ENCODE peak calls at places on chromosomes 2 and 18, in five cellular contexts. T is neural crest cell, I is cardiac fibroblast, P is endothelial cell, Z is fibroblast of pulmonary artery. V is an unnamed sample.

GRCh38 chr2:230905448-230906430 is 19.3 kb downstream of the GPR55 start:
- DNase-seq in I (no peak), T (no peak), Z (no peak), P (no peak), V (peak)

GRCh38 chr2:239251971-239252370 is 148.8 kb downstream of the HDAC4 start:
- DNase-seq in I (no peak), T (no peak), P (no peak), Z (no peak), V (no peak)

GRCh38 chr2:156338578-156338977 is 6.1 kb upstream of the NR4A2 start:
- DNase-seq in I (no peak), T (no peak), P (no peak), Z (no peak), V (no peak)

GRCh38 chr2:233972941-233973575 is 55.9 kb downstream of the TRPM8 start:
- DNase-seq in I (no peak), T (no peak), Z (no peak), P (no peak), V (no peak)

GRCh38 chr18:26383454-26384270 is 157.4 kb downstream of the TAF4B start:
- DNase-seq in Z (peak), T (no peak), I (peak), P (peak), V (peak)

GRCh38 chr2:173851256-173851655 is 113.9 kb downstream of the SP3 start:
- DNase-seq in Z (no peak), T (no peak), P (no peak), I (peak), V (peak)

GRCh38 chr2:111116016-111116746 is 4.5 kb upstream of the BCL2L11 start:
- DNase-seq in T (no peak), Z (no peak), I (no peak), P (no peak), V (no peak)

GRCh38 chr18:40789286-40789685 is 1165.7 kb upstream of the PIK3C3 start:
- DNase-seq in I (no peak), Z (no peak), T (no peak), P (no peak), V (no peak)

GRCh38 chr2:37523861-37524362 is 147.5 kb downstream of the CDC42EP3 start:
- DNase-seq in I (peak), T (no peak), P (no peak), Z (peak), V (peak)

GRCh38 chr2:97906309-97906708 is 89.4 kb downstream of the TMEM131 start:
- DNase-seq in P (no peak), I (peak), T (no peak), Z (peak), V (no peak)

GRCh38 chr18:5508821-5509220 is 35.0 kb downstream of the EPB41L3 start:
- DNase-seq in I (no peak), Z (no peak), P (no peak), T (no peak), V (no peak)

GRCh38 chr2:219362524-219363164 is 25.1 kb downstream of the DNPEP start:
- DNase-seq in I (peak), P (no peak), T (no peak), Z (peak), V (peak)

GRCh38 chr2:96082211-96083063 is 33.9 kb downstream of the ADRA2B start:
- DNase-seq in P (no peak), I (no peak), T (no peak), Z (no peak), V (no peak)

GRCh38 chr2:170878505-170878904 is 50.5 kb upstream of the GORASP2 start:
- DNase-seq in T (no peak), P (no peak), I (no peak), Z (no peak), V (peak)

GRCh38 chr2:118051956-118052355 is 36.3 kb upstream of the INSIG2 start:
- DNase-seq in Z (no peak), I (no peak), P (no peak), T (no peak), V (no peak)

GRCh38 chr18:61851940-61852451 is 40.8 kb downstream of the RNF152 start:
- DNase-seq in P (no peak), I (peak), Z (peak), T (no peak), V (peak)

GRCh38 chr2:29213871-29214341 is 98.7 kb downstream of the CLIP4 start:
- DNase-seq in Z (no peak), T (no peak), I (no peak), P (no peak), V (no peak)

GRCh38 chr2:75503048-75503607 is 57.6 kb downstream of the EVA1A start:
- DNase-seq in P (peak), Z (peak), T (no peak), I (peak), V (peak)

GRCh38 chr2:155169317-155169716 is 470.8 kb downstream of the KCNJ3 start:
- DNase-seq in T (no peak), P (no peak), Z (no peak), I (no peak), V (no peak)

GRCh38 chr2:214395040-214395439 is 15.8 kb upstream of the VWC2L start:
- DNase-seq in I (no peak), P (no peak), T (no peak), Z (no peak), V (no peak)

GRCh38 chr2:17301437-17301836 is 216.8 kb downstream of the RAD51AP2 start:
- DNase-seq in I (no peak), T (no peak), P (no peak), Z (no peak), V (no peak)

GRCh38 chr2:209431701-209432100 is 7.9 kb downstream of the MAP2 start:
- DNase-seq in Z (peak), T (no peak), I (peak), P (no peak), V (peak)

GRCh38 chr2:187593697-187594096 is 39.5 kb upstream of the TFPI start:
- DNase-seq in T (no peak), P (no peak), Z (no peak), I (no peak), V (peak)

GRCh38 chr2:187593098-187593497 is 38.9 kb upstream of the TFPI start:
- DNase-seq in I (no peak), P (no peak), T (no peak), Z (no peak), V (no peak)

GRCh38 chr2:187590175-187590574 is 35.9 kb upstream of the TFPI start:
- DNase-seq in P (no peak), T (no peak), Z (no peak), I (no peak), V (no peak)

GRCh38 chr2:187594801-187595200 is 40.6 kb upstream of the TFPI start:
- DNase-seq in Z (peak), P (no peak), I (no peak), T (no peak), V (peak)
- TF ChIP-seq CTCF in Z (peak), P (no peak), I (no peak), T (no peak), V (no peak)

GRCh38 chr2:13542642-13543041 is 825.9 kb downstream of the TRIB2 start:
- DNase-seq in I (no peak), Z (no peak), P (no peak), T (no peak), V (no peak)
- TF ChIP-seq CTCF in I (no peak), Z (no peak), P (no peak), T (no peak), V (no peak)

GRCh38 chr2:109330056-109330455 is 201.1 kb downstream of the SH3RF3 start:
- DNase-seq in P (no peak), I (peak), T (no peak), Z (peak), V (peak)
- TF ChIP-seq CTCF in P (no peak), I (no peak), T (no peak), Z (no peak), V (no peak)

DNA sequence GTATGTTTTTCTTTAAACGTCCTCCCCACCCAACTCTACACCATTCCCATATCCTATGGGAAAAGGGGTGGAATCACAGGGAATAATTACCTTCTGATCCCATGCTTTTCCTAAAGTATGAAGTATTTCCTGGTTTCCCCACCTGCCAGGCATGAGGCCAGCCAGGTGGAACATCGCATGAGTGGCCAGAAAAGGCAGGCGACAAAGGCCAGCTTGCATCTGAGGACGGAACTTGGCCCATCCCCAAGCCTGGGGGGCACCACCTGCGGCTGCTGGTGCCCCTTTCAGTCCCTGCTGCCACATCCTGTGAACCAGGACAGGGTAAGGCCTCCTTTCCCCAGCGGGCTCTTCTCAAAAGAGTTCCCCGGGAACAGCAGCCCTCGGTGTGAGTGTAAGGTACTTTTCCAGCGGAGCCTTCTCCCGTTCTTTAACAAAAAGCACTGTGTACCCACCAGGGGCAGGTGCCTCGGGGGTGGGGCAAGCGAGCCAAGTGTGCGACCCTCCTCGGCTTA is 1.2 kb upstream of the ERFE start:
- DNase-seq in Z (no peak), P (no peak), I (no peak), T (no peak), V (no peak)
- TF ChIP-seq CTCF in Z (no peak), P (no peak), I (no peak), T (no peak), V (no peak)

GRCh38 chr2:79103199-79103598 is 15.4 kb upstream of the REG1B start:
- DNase-seq in P (no peak), T (no peak), Z (no peak), I (no peak), V (no peak)

GRCh38 chr2:79101024-79101423 is 13.2 kb upstream of the REG1B start:
- DNase-seq in P (no peak), Z (no peak), I (no peak), T (no peak), V (no peak)

GRCh38 chr2:79100301-79100700 is 12.5 kb upstream of the REG1B start:
- DNase-seq in I (no peak), T (no peak), P (no peak), Z (no peak), V (no peak)

GRCh38 chr2:79099140-79099686 is 11.4 kb upstream of the REG1B start:
- DNase-seq in Z (no peak), I (no peak), T (no peak), P (no peak), V (no peak)

GRCh38 chr2:79097843-79098242 is 10.1 kb upstream of the REG1B start:
- DNase-seq in Z (no peak), I (no peak), P (no peak), T (no peak), V (no peak)
- TF ChIP-seq CTCF in Z (no peak), I (no peak), P (no peak), T (no peak), V (no peak)

GRCh38 chr2:242030226-242030575 is 160.7 kb downstream of the RTP5 start:
- DNase-seq in P (no peak), I (no peak), Z (no peak), T (no peak), V (no peak)
- TF ChIP-seq CTCF in P (no peak), I (no peak), Z (no peak), T (no peak), V (no peak)

GRCh38 chr2:240567137-240567871 is 980 bp upstream of the RNPEPL1 start:
- DNase-seq in Z (no peak), I (no peak), T (no peak), P (peak), V (no peak)

GRCh38 chr2:240566203-240567136 is 1.8 kb upstream of the RNPEPL1 start:
- DNase-seq in I (peak), P (peak), Z (peak), T (peak), V (peak)

GRCh38 chr2:240564191-240564570 is 4.0 kb downstream of the DUSP28 start:
- DNase-seq in T (no peak), I (no peak), Z (no peak), P (no peak), V (no peak)

GRCh38 chr2:240565267-240566202 is 2.7 kb upstream of the RNPEPL1 start:
- DNase-seq in T (no peak), I (peak), P (peak), Z (peak), V (no peak)

DNA sequence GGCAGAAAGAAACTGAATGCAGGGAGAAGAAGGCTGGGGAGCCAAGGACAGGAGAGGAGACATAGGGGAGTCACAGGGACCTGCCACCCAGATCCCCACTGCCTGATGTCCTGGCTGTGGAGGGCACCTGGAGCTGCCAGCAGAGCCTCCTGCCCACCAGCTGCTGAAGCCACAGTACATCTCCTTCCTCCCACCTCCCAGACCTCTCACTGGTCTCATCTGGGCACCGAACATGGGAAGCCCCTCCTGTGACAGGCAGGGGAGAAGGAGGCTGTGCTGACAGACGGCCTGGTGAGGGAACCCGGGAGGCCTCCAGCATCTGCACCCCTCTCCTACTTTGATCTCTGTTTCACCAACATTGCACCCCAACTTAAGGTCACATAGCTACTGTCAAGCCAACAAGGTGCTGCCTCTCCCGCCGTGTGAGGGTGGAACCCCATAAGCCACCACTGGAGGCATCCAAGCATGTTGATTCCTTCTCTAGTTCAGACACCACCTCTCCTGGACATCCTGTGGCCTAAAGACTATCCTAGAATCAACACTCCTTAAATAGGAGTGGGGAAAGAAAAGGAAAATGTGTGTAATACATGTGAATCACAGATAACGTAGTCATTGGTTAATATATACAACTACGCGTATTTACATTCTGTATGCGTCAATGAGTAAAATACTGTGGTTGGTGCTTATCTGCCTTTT is 3.6 kb upstream of the RNPEPL1 start:
- DNase-seq in Z (peak), P (no peak), T (no peak), I (peak), V (no peak)
- TF ChIP-seq CTCF in Z (peak), P (no peak), T (peak), I (no peak), V (no peak)

DNA sequence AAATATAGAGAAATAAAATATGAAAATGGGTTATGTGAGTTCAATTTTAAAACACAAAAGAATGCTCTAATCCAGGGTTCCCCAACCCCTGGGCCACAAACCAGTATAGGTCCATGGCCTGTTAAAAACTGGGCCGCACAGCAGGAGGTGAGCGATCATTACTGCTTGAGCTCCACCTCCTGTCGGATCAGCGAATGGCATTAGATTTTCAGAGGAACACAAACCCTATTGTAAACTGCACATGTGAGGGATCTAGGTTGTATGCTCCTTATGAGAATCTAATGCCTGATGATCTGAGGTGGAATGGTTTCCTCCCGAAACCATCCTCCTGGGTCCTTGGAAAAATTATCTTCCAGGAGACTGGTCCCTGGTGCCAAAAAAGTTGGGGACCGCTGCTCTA is 34.7 kb downstream of the TTR start:
- DNase-seq in T (no peak), I (no peak), P (no peak), Z (no peak), V (no peak)
- TF ChIP-seq CTCF in T (no peak), I (no peak), P (no peak), Z (no peak), V (no peak)

DNA sequence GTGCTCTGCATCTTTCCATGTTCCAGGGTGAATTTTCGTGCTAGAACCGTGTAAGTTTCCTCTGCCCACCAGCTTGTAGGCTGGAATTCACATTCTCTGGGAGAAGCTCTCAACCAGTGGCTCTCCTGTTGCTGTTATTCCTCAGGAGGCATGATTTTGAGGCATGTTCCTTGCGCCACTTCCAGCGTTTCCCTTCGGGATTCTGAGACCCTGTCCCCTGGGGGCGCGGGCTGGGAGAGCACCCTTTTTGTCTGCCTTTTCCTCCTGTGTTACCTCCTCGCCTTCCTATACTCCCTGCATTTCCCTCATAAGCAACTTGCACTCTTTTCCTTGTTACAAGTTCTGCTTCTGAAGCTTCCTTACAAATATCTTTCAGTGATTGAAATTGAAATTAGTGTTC is 156.4 kb downstream of the PTPRM start:
- DNase-seq in T (no peak), Z (no peak), P (no peak), I (no peak), V (no peak)
- TF ChIP-seq CTCF in T (no peak), Z (no peak), P (no peak), I (no peak), V (no peak)

GRCh38 chr18:59646228-59646945 is 50.8 kb downstream of the CCBE1 start:
- DNase-seq in P (no peak), T (no peak), Z (no peak), I (no peak), V (no peak)
- TF ChIP-seq CTCF in P (no peak), T (no peak), Z (no peak), I (peak), V (no peak)

V was measured in astrocyte of the spinal cord.